ENCODE peak calls at places on chromosomes 2 and 18, in nine cellular contexts. S is HCT116, T is sigmoid colon, U is SK-N-SH, P is upper lobe of left lung, C is transverse colon, H is vagina, O is HL-60, M is GM23338. X is an unnamed sample.

GRCh38 chr2:221896505-221897151 is 324.5 kb upstream of the EPHA4 start:
- DNase-seq in S (no peak), T (no peak), U (no peak), P (peak), C (no peak), H (no peak), O (no peak), M (peak), X (no peak)

GRCh38 chr18:9053814-9054213 is 48.7 kb upstream of the NDUFV2 start:
- DNase-seq in S (no peak), T (no peak), U (no peak), P (no peak), C (no peak), H (no peak), O (no peak), M (no peak), X (no peak)

GRCh38 chr2:128178650-128179460 is 87.9 kb downstream of the UGGT1 start:
- DNase-seq in S (peak), T (peak), U (peak), P (peak), C (peak), H (no peak), O (peak), M (peak), X (peak)

GRCh38 chr2:147331790-147332419 is 512.9 kb upstream of the ACVR2A start:
- DNase-seq in S (peak), T (no peak), U (no peak), P (peak), C (peak), H (no peak), O (no peak), M (peak), X (no peak)

GRCh38 chr2:30675758-30676157 is 131.5 kb downstream of the CAPN13 start:
- DNase-seq in S (no peak), T (peak), U (no peak), P (no peak), C (no peak), H (peak), O (no peak), M (no peak), X (no peak)

GRCh38 chr2:199602896-199603482 is 145.2 kb upstream of the SATB2 start:
- DNase-seq in S (no peak), T (no peak), U (peak), P (no peak), C (no peak), H (no peak), O (no peak), M (no peak), X (no peak)

GRCh38 chr2:47309952-47310800 is 92.8 kb upstream of the MSH2 start:
- DNase-seq in S (no peak), T (no peak), U (no peak), P (peak), C (peak), H (no peak), O (peak), M (peak), X (no peak)

GRCh38 chr18:1392046-1392445 is 487.4 kb downstream of the ADCYAP1 start:
- DNase-seq in S (no peak), T (no peak), U (no peak), P (no peak), C (no peak), H (no peak), O (no peak), M (peak), X (no peak)

GRCh38 chr2:30139131-30139870 is 7.5 kb upstream of the YPEL5 start:
- DNase-seq in S (no peak), T (no peak), U (no peak), P (no peak), C (peak), H (no peak), O (no peak), M (no peak), X (no peak)

GRCh38 chr2:240051697-240052096 is 1.6 kb downstream of the OR6B3 start:
- DNase-seq in S (no peak), T (no peak), U (no peak), P (no peak), C (no peak), H (no peak), O (no peak), M (no peak), X (no peak)

GRCh38 chr18:76491801-76492668 is 3.0 kb downstream of the ZNF516 start:
- DNase-seq in S (no peak), T (peak), U (peak), P (peak), C (peak), H (no peak), O (no peak), M (peak), X (peak)

GRCh38 chr18:8998481-8999217 is 103.8 kb upstream of the NDUFV2 start:
- DNase-seq in S (no peak), T (no peak), U (no peak), P (no peak), C (no peak), H (no peak), O (no peak), M (no peak), X (no peak)

GRCh38 chr18:77086034-77086433 is 46.5 kb downstream of the MBP start:
- DNase-seq in S (no peak), T (no peak), U (no peak), P (no peak), C (no peak), H (peak), O (peak), M (no peak), X (no peak)

GRCh38 chr2:109384308-109385271 is 229.2 kb downstream of the SEPTIN10 start:
- DNase-seq in S (no peak), T (peak), U (no peak), P (peak), C (no peak), H (no peak), O (no peak), M (no peak), X (no peak)

GRCh38 chr2:185921048-185921756 is 182.6 kb downstream of the FSIP2 start:
- DNase-seq in S (no peak), T (no peak), U (no peak), P (no peak), C (no peak), H (no peak), O (no peak), M (no peak), X (no peak)

DNA sequence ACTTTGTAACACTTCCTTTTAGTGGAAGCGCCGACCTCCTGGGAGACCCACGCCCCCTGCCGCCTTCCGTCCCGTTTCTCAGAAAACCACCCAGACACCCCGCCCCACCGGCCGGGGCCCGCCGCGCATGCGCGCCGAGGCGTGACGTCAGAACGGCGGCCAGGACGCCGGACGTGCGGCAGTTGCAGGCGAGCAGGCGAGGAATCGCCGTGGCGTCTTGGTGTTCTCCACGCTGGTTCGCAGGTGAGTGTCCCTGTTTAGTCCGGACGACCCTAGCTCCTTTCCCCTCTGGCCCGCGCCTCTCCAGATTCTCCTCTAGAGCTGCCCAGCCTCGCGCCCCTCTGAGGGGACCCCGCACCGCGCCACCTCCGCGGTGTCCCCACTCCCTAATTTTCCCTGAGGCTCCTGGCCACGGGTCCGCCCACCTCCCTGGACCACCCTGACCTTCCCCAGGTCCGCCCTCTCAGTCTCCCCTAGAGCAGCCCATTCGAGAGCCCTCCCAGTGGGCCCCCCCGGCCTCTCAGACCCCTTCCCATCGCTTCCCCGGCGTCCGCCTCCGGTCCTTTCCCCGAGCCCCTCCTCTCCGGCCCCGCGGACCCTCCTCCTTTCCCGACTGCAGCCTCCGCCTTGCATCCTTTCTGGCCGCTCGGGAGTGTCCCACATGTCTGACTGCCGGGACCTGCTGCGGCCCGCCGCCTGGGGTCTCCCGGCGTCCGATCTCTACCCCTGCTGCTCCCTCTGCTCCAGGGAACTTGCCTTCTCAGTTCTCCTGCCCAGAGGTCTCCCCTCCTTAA is at the start of gene PLEKHB2:
- DNase-seq in S (peak), T (peak), U (peak), P (peak), C (peak), H (peak), O (peak), M (peak), X (peak)
- TF ChIP-seq CTCF in S (no peak), T (no peak), U (peak), P (peak), C (peak), H (no peak), O (no peak), M (no peak), X (no peak)

DNA sequence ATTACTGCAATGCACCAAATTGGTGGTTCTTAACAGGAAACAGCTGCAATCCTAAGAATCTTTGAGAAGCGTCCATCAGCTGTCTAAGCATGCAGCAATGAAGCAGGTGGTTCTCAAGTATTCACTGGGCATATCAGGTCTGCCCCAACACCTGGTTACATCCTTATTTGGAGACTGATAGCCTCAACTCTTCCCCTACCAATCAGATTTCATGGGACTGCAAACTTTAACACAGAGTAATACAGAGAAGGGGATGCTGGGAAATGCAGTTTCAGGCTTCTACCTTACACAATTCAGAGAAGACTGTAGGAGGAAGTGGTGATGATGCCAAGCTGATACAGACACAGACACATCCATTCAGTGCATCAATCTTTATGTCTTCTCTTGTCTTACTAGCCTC is 240.5 kb downstream of the BCL2 start:
- DNase-seq in S (peak), T (no peak), U (no peak), P (no peak), C (no peak), H (no peak), O (peak), M (peak), X (no peak)
- TF ChIP-seq POLR2AphosphoS5 in S (no peak), T (no peak), U (no peak), P (no peak), C (no peak), H (no peak), O (peak), M (no peak), X (no peak)

DNA sequence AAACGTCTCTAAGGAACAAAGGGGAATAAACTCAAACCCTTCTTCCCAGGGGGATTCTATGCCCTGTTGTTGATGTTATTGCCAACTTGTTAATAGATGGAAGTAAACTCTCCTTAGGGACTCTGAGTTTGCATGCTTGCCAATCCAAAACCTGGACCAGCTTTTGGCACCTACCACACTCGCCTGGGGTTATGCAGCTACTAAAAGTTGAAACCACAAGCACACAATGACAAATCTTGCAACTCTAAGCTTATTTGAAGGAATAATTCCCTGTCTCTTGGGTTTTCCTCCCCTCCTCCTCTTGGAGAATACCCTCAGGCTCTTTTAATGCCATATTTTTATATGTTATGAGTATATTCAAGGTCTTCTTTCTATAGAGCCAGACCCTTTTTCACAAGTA is 484.1 kb downstream of the FBXO15 start:
- DNase-seq in S (no peak), T (no peak), U (no peak), P (no peak), C (no peak), H (no peak), O (no peak), M (no peak), X (no peak)
- TF ChIP-seq CTCF in S (no peak), T (no peak), U (no peak), P (no peak), C (no peak), H (no peak), O (no peak), M (no peak), X (no peak)

DNA sequence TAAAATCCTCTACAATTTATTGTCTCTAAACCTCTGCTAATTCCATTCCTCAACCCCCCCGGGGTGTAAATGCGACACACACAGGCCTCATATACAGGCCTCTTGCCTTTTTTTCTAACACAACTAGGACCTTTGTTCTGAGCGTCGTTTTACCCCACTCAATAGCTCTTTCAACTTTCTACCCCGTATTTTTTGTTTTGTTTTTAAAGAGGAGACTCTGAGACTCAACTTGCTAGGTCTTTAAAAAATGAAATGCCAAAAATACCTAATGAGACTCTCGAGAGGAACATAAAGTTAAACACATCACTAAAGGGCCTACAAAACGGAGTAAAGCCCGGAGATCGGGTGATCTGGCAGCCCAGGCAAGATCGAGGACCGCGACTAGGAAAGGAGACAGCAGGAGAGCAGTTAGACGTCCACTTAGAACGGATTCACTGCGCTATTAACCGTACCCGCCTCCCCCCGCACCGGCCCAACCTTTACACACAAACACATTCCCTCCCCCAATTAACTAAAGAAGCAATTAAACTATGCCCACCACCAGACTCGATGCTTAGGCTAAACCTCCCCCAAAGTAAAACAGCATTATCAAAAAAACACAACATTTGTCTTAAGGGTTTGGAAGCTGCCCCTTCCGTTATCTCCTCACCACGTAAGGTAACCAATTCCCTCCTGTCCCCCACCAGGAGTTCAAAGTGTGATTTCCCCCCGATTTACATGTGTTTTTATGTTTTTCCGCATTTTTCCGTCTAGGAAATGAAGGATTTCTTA is 1.6 kb downstream of the TRIP12 start:
- DNase-seq in S (no peak), T (no peak), U (no peak), P (no peak), C (peak), H (no peak), O (no peak), M (no peak), X (peak)
- TF ChIP-seq POLR2AphosphoS5 in S (no peak), T (no peak), U (no peak), P (no peak), C (no peak), H (no peak), O (no peak), M (no peak), X (no peak)

GRCh38 chr2:101773137-101773536 is 75.6 kb downstream of the MAP4K4 start:
- DNase-seq in S (no peak), T (no peak), U (no peak), P (no peak), C (no peak), H (no peak), O (no peak), M (peak), X (no peak)

GRCh38 chr2:101771226-101771906 is 73.9 kb downstream of the MAP4K4 start:
- DNase-seq in S (no peak), T (no peak), U (no peak), P (no peak), C (no peak), H (no peak), O (no peak), M (no peak), X (no peak)

GRCh38 chr2:101768480-101769077 is 71.1 kb downstream of the MAP4K4 start:
- DNase-seq in S (no peak), T (no peak), U (no peak), P (no peak), C (no peak), H (no peak), O (no peak), M (no peak), X (no peak)

GRCh38 chr2:101771911-101772321 is 74.4 kb downstream of the MAP4K4 start:
- DNase-seq in S (no peak), T (no peak), U (no peak), P (no peak), C (no peak), H (no peak), O (no peak), M (no peak), X (no peak)

DNA sequence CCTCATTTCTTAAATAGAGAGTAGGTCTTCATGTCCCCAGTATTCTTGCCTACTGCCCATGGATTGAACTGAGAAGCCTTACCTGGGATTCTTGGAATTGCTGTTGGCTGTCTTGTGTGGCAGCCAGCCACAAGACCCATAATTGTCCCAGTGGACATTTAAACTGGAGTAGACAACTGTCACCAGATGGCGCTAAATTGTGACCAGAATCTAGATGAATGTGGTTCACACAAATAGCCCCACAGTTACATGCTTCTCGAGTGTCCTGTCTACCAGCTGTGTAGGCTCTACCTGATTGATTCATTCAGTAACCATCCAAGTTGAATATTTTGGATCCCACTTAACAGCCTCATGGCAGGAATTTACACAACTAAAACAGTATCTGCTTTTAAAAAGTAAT is 73.2 kb downstream of the MAP4K4 start:
- DNase-seq in S (peak), T (no peak), U (peak), P (no peak), C (peak), H (no peak), O (peak), M (peak), X (no peak)
- TF ChIP-seq CTCF in S (peak), T (peak), U (peak), P (no peak), C (peak), H (no peak), O (peak), M (peak), X (no peak)

DNA sequence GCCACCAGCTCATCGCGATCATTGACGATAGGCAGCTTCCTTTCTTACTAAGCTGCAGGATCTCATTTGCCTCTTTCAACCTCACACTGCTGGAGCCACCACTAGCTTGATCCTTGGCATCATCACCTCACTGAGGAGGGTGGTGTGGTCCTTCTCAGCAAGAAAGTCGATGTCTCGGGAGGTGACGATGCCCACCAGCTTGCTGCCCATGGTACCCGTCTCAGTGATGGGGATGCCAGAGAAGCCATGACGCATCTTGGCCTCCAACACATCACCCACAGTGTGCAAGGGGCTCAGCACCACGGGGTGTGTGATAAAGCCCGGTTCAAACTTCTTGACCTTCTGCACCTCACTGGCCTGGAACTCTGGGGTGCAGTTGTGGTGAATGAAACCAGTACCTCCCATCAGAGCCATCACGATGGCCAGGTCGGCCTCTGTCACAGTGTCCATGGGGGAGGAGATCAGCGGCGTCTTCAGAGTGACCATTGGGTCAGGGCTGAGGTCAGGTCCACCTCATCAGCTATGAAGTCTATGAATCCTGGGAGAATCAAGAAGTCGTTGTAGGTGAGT is 22.5 kb downstream of the CFLAR start:
- DNase-seq in S (no peak), T (no peak), U (no peak), P (no peak), C (no peak), H (peak), O (no peak), M (no peak), X (no peak)
- TF ChIP-seq POLR2AphosphoS5 in S (no peak), T (no peak), U (no peak), P (no peak), C (no peak), H (no peak), O (peak), M (no peak), X (no peak)

GRCh38 chr2:127118038-127118437 is 11.1 kb upstream of the BIN1 start:
- DNase-seq in S (no peak), T (peak), U (no peak), P (no peak), C (no peak), H (peak), O (no peak), M (no peak), X (no peak)
- TF ChIP-seq CTCF in S (no peak), T (no peak), U (no peak), P (no peak), C (no peak), H (no peak), O (no peak), M (no peak), X (no peak)

GRCh38 chr2:160408205-160408561 is 85.4 kb downstream of the RBMS1 start:
- DNase-seq in S (no peak), T (no peak), U (no peak), P (no peak), C (no peak), H (no peak), O (no peak), M (no peak), X (no peak)

GRCh38 chr2:160408575-160409291 is 84.9 kb downstream of the RBMS1 start:
- DNase-seq in S (no peak), T (no peak), U (peak), P (no peak), C (no peak), H (no peak), O (no peak), M (peak), X (no peak)

GRCh38 chr2:160409480-160409879 is 84.1 kb downstream of the RBMS1 start:
- DNase-seq in S (no peak), T (no peak), U (no peak), P (no peak), C (no peak), H (no peak), O (no peak), M (no peak), X (no peak)

GRCh38 chr2:160406591-160407392 is 86.8 kb downstream of the RBMS1 start:
- DNase-seq in S (peak), T (peak), U (peak), P (peak), C (peak), H (no peak), O (peak), M (peak), X (peak)

GRCh38 chr2:160407393-160408204 is 86.0 kb downstream of the RBMS1 start:
- DNase-seq in S (no peak), T (peak), U (peak), P (peak), C (peak), H (no peak), O (peak), M (peak), X (peak)
- TF ChIP-seq POLR2AphosphoS5 in S (peak), T (peak), U (peak), P (peak), C (no peak), H (no peak), O (no peak), M (peak), X (no peak)